ENCODE peak calls at places on chromosomes 4 and X, in five cellular contexts. D is body of pancreas; O is effector memory CD4-positive, alpha-beta T cell; L is foreskin fibroblast; G is AG04450. A is an unnamed sample.

GRCh38 chr4:141126769-141127168 is 6.5 kb downstream of the RNF150 start:
- DNase-seq in D (no peak), O (no peak), L (peak; percentile 31), G (no peak), A (no peak)

GRCh38 chr4:168883513-168883912 is 126.5 kb downstream of the CBR4 start:
- DNase-seq in D (no peak), O (no peak), L (peak; percentile 61), G (peak; percentile 62), A (no peak)

GRCh38 chrX:155768036-155768769 is 112.9 kb upstream of the VAMP7 start:
- DNase-seq in D (no peak), O (no peak), L (peak; percentile 72), G (no peak), A (peak; percentile 66)

GRCh38 chr4:95289028-95289634 is 259.6 kb downstream of the UNC5C start:
- DNase-seq in D (no peak), O (no peak), L (no peak), G (no peak), A (no peak)

GRCh38 chr4:77225022-77225421 is 68.0 kb downstream of the CCNG2 start:
- DNase-seq in D (no peak), O (no peak), L (no peak), G (no peak), A (no peak)

GRCh38 chr4:81214518-81215218 is 354 bp downstream of the PRKG2 start:
- DNase-seq in D (no peak), O (no peak), L (peak; percentile 70), G (no peak), A (no peak)

GRCh38 chr4:146338512-146338911 is 124.2 kb downstream of the REELD1 start:
- DNase-seq in D (no peak), O (no peak), L (no peak), G (no peak), A (no peak)

GRCh38 chr4:78749258-78749971 is 26.7 kb upstream of the BMP2K start:
- DNase-seq in D (no peak), O (no peak), L (no peak), G (no peak), A (no peak)

GRCh38 chrX:43703211-43703791 is 47.2 kb downstream of the MAOA start:
- DNase-seq in D (no peak), O (no peak), L (peak; percentile 73), G (no peak), A (no peak)

GRCh38 chr4:152462715-152463114 is 73.2 kb downstream of the FBXW7 start:
- DNase-seq in D (no peak), O (no peak), L (no peak), G (no peak), A (no peak)

GRCh38 chrX:124238268-124238667 is 94.2 kb upstream of the TEX13D start:
- DNase-seq in D (no peak), O (no peak), L (no peak), G (no peak), A (no peak)

GRCh38 chr4:157217708-157218107 is 2.8 kb upstream of the GRIA2 start:
- DNase-seq in D (no peak), O (no peak), L (peak; percentile 56), G (no peak), A (no peak)

GRCh38 chr4:183828125-183828524 is 77.0 kb upstream of the STOX2 start:
- DNase-seq in D (no peak), O (no peak), L (no peak), G (no peak), A (no peak)

GRCh38 chr4:107520368-107520767 is 199.7 kb downstream of the PAPSS1 start:
- DNase-seq in D (no peak), O (no peak), L (no peak), G (no peak), A (no peak)

GRCh38 chrX:63661676-63662075 is 123.3 kb downstream of the ARHGEF9 start:
- DNase-seq in D (no peak), O (no peak), L (peak; percentile 18), G (no peak), A (no peak)

GRCh38 chr4:108473163-108473720 is 147.1 kb upstream of the RPL34 start:
- DNase-seq in D (no peak), O (no peak), L (no peak), G (no peak), A (no peak)

GRCh38 chr4:125736057-125736456 is 421.3 kb downstream of the FAT4 start:
- DNase-seq in D (no peak), O (no peak), L (peak; percentile 83), G (no peak), A (peak; percentile 75)

GRCh38 chr4:90078440-90078839 is 48.8 kb upstream of the CCSER1 start:
- DNase-seq in D (no peak), O (no peak), L (no peak), G (no peak), A (no peak)

GRCh38 chr4:10180603-10180926 is 64.0 kb upstream of the WDR1 start:
- DNase-seq in D (no peak), O (no peak), L (no peak), G (no peak), A (no peak)

GRCh38 chr4:123631699-123632098 is 235.1 kb downstream of the SPRY1 start:
- DNase-seq in D (no peak), O (no peak), L (peak; percentile 41), G (no peak), A (peak; percentile 26)

GRCh38 chr4:149353241-149353640 is 462.4 kb downstream of the IQCM start:
- DNase-seq in D (no peak), O (no peak), L (no peak), G (no peak), A (no peak)

GRCh38 chr4:123481034-123481433 is 84.4 kb downstream of the SPRY1 start:
- DNase-seq in D (no peak), O (no peak), L (peak; percentile 73), G (peak; percentile 66), A (peak; percentile 42)

GRCh38 chr4:19880205-19880604 is 371.5 kb upstream of the SLIT2 start:
- DNase-seq in D (no peak), O (no peak), L (peak; percentile 52), G (no peak), A (no peak)

GRCh38 chr4:80231180-80231579 is 33.9 kb downstream of the PRDM8 start:
- DNase-seq in D (no peak), O (no peak), L (no peak), G (no peak), A (no peak)

GRCh38 chr4:54745031-54745770 is 87.4 kb downstream of the KIT start:
- DNase-seq in D (no peak), O (no peak), L (peak; percentile 56), G (no peak), A (no peak)

GRCh38 chr4:4575284-4576211 is 33.7 kb upstream of the STX18 start:
- DNase-seq in D (peak; percentile 54), O (peak; percentile 52), L (peak; percentile 77), G (no peak), A (no peak)

GRCh38 chrX:40952855-40953254 is 132.4 kb upstream of the USP9X start:
- DNase-seq in D (no peak), O (no peak), L (peak; percentile 35), G (no peak), A (no peak)
- H3K4me3 ChIP-seq in D (no peak overlapping the region), O (peak overlapping the region; percentile 22), L (peak overlapping the region; percentile 36), G (peak overlapping the region; percentile 29), A (no peak overlapping the region)

GRCh38 chrX:70454441-70455365 is 10.1 kb downstream of the DLG3 start:
- DNase-seq in D (peak; percentile 95), O (peak; percentile 76), L (peak; percentile 74), G (no peak), A (no peak)
- H3K4me3 ChIP-seq in D (peak overlapping the region; percentile 73), O (peak overlapping the region; percentile 62), L (peak overlapping the region; percentile 68), G (peak overlapping the region; percentile 68), A (peak overlapping the region; percentile 54)

DNA sequence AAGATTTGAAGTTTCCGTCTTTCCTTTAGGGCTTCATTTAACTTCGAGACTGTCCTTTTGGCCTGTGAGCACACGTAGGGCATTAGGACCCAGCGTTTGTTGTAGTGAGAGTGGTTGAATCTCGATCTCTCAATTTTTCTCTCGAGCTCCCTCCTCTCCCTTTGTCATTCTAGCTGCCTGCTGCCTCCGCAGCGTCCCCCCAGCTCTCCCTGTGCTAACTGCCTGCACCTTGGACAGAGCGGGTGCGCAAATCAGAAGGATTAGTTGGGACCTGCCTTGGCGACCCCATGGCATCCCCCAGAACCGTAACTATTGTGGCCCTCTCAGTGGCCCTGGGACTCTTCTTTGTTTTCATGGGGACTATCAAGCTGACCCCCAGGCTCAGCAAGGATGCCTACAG is at the start of gene TMEM35A:
- DNase-seq in D (no peak), O (no peak), L (peak; percentile 78), G (peak; percentile 7), A (no peak)
- H3K4me3 ChIP-seq in D (no peak within 1 kb of the TSS), O (no peak within 1 kb of the TSS), L (peak within 1 kb of the TSS; percentile 79), G (peak within 1 kb of the TSS; percentile 73), A (peak within 1 kb of the TSS; percentile 52)

DNA sequence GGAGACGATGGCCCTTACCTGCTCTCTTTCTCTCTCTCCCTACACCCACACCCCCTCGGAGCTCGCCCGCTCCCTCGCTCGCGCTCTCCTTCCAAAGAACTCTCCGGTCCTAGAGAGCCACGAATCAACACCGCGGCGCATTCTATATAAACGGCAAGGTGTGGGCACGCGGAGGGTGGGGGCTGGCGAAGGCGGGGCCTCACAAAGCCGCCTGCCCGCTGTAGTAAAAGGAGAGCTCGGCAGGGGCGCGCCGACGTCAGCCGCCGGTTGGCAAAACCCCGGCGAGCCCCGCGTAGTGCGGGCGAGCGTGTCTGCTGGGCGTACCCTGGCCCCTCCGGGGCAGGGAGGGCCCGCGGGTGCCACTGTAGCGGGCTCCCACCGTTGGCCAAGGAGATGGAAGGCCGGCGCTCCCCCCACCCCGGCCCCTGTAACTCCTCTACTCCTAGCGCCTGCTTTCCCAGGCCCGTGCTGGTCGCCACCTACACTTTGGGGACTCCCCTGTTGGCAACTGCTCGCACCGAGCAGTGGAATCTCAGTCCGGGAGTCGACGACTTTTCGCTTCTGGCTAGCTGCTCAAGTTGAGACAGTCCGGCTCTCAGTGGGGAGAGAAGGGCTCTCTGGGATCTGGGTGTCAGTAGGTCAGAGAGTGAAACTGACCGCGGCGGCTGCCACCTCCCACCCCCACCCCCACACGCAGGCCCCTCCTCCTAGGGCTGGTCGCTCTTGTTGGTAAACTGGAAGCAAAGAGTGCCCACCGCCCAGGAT is 325.5 kb upstream of the F9 start:
- DNase-seq in D (peak; percentile 63), O (no peak), L (peak; percentile 19), G (no peak), A (no peak)
- H3K4me3 ChIP-seq in D (no peak overlapping the region), O (no peak overlapping the region), L (peak overlapping the region; percentile 62), G (peak overlapping the region; percentile 25), A (peak overlapping the region; percentile 46)

DNA sequence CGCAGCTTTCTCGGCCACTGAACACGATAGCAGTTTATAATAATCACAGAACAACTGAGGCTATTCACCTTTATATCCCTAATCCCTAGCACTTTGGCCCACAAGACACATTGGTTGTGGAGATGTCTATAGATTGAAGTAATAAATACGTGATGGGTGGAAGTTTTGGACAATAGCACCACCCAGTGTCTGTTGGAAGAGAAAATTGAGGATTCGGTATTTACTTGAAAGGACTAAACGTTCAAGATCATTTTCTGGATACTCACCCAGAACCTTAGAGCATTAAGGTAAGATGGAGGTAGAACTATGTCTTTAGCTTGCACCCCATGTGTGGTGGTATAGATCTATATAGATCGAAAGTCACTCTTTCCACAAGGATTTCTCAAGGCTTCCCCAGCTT is 792 bp upstream of the TMSB15A start:
- DNase-seq in D (no peak), O (no peak), L (peak; percentile 50), G (no peak), A (no peak)
- H3K4me3 ChIP-seq in D (no peak overlapping the region), O (no peak overlapping the region), L (no peak overlapping the region), G (no peak overlapping the region), A (no peak overlapping the region)

GRCh38 chr4:165302658-165303057 is 24.8 kb upstream of the MSMO1 start:
- DNase-seq in D (no peak), O (no peak), L (no peak), G (no peak), A (no peak)
- H3K4me3 ChIP-seq in D (no peak overlapping the region), O (no peak overlapping the region), L (no peak overlapping the region), G (no peak overlapping the region), A (no peak overlapping the region)